ENCODE peak calls at places on chromosomes 13 and 19, in seven cellular contexts. Z is neural progenitor cell; A is central memory CD4-positive, alpha-beta T cell; Q is H1; J is ecto neural progenitor cell; Y is WTC11; M is stimulated activated CD4-positive, alpha-beta T cell treated with anti-CD3 and anti-CD28 coated beads, Interleukin-2, amount 100 ng/mL, for 4 hours. I is an unnamed sample.

GRCh38 chr13:92807343-92807742 is 419.3 kb upstream of the GPC6 start:
- DNase-seq in Z (no peak), A (no peak), Q (no peak), J (no peak), Y (no peak), M (no peak), I (peak; percentile 89)

GRCh38 chr19:35940078-35940775 is 4.1 kb downstream of the LRFN3 start:
- DNase-seq in Z (no peak), A (no peak), Q (no peak), J (no peak), Y (no peak), M (no peak), I (no peak)

GRCh38 chr19:13329766-13330165 is 176.5 kb downstream of the CACNA1A start:
- DNase-seq in Z (no peak), A (no peak), Q (no peak), J (no peak), Y (no peak), M (no peak), I (no peak)

GRCh38 chr13:65585346-65585745 is 1644.8 kb downstream of the PCDH9 start:
- DNase-seq in Z (no peak), A (no peak), Q (no peak), J (no peak), Y (peak; percentile 15), M (no peak), I (no peak)

GRCh38 chr19:953501-954271 is 27.9 kb downstream of the ARID3A start:
- DNase-seq in Z (peak; percentile 24), A (no peak), Q (no peak), J (no peak), Y (peak; percentile 49), M (no peak), I (no peak)

GRCh38 chr13:77339408-77339807 is 12.5 kb upstream of the MYCBP2 start:
- DNase-seq in Z (no peak), A (no peak), Q (no peak), J (no peak), Y (no peak), M (no peak), I (no peak)

GRCh38 chr13:46181799-46182490 is at the start of gene LCP1:
- DNase-seq in Z (no peak), A (peak; percentile 95), Q (no peak), J (no peak), Y (no peak), M (peak; percentile 76), I (no peak)

GRCh38 chr19:18441804-18442788 is 4.2 kb upstream of the ISYNA1 start:
- DNase-seq in Z (no peak), A (peak; percentile 54), Q (no peak), J (no peak), Y (no peak), M (no peak), I (no peak)

GRCh38 chr19:18899624-18900560 is 3.9 kb upstream of the CERS1 start:
- DNase-seq in Z (no peak), A (no peak), Q (no peak), J (peak; percentile 39), Y (no peak), M (no peak), I (no peak)

GRCh38 chr19:54352041-54352440 is 12.7 kb downstream of the LAIR1 start:
- DNase-seq in Z (no peak), A (no peak), Q (no peak), J (no peak), Y (no peak), M (no peak), I (no peak)

GRCh38 chr19:2483084-2483483 is 7.2 kb downstream of the GADD45B start:
- DNase-seq in Z (no peak), A (no peak), Q (no peak), J (no peak), Y (no peak), M (no peak), I (no peak)

GRCh38 chr19:48754950-48755645 is at the start of gene FGF21:
- DNase-seq in Z (no peak), A (no peak), Q (no peak), J (no peak), Y (peak; percentile 69), M (no peak), I (no peak)

GRCh38 chr13:113427562-113428468 is 25.5 kb downstream of the ADPRHL1 start:
- DNase-seq in Z (peak; percentile 1), A (no peak), Q (no peak), J (no peak), Y (no peak), M (no peak), I (peak; percentile 52)

I was measured in fibroblast of the aortic adventitia.